ENCODE peak calls at places on chromosomes 1 and 21, in four cellular contexts. U is left lung, Y is AG04449, J is esophagus muscularis mucosa. V is an unnamed sample.

GRCh38 chr21:17622018-17622417 is 9.3 kb upstream of the BTG3 start:
- DNase-seq in U (no peak), Y (no peak), J (peak; percentile 55), V (no peak)

GRCh38 chr1:151946366-151946764 is 37.1 kb upstream of the THEM4 start:
- DNase-seq in U (no peak), Y (no peak), J (peak; percentile 12), V (no peak)

GRCh38 chr1:173832748-173833147 is 8.1 kb upstream of the CENPL start:
- DNase-seq in U (no peak), Y (no peak), J (no peak), V (no peak)

GRCh38 chr1:41497056-41497440 is 12.6 kb upstream of the EDN2 start:
- DNase-seq in U (no peak), Y (no peak), J (no peak), V (no peak)

GRCh38 chr1:11990303-11991032 is 10.2 kb downstream of the MFN2 start:
- DNase-seq in U (peak; percentile 72), Y (no peak), J (no peak), V (no peak)

GRCh38 chr1:43311521-43311920 is 10.7 kb downstream of the TIE1 start:
- DNase-seq in U (peak; percentile 22), Y (no peak), J (no peak), V (no peak)

GRCh38 chr1:119220980-119221379 is 80.5 kb upstream of the WARS2 start:
- DNase-seq in U (no peak), Y (peak; percentile 77), J (no peak), V (no peak)

GRCh38 chr21:44527156-44527982 is 12.6 kb downstream of the KRTAP10-1 start:
- DNase-seq in U (no peak), Y (no peak), J (no peak), V (peak; percentile 39)

GRCh38 chr1:7783178-7783711 is 846 bp upstream of the PER3 start:
- DNase-seq in U (peak; percentile 78), Y (no peak), J (no peak), V (no peak)

GRCh38 chr1:61056674-61057439 is 25.5 kb upstream of the NFIA start:
- DNase-seq in U (peak; percentile 67), Y (no peak), J (no peak), V (peak; percentile 78)

GRCh38 chr1:243791586-243792267 is 58.3 kb downstream of the AKT3 start:
- DNase-seq in U (no peak), Y (no peak), J (no peak), V (no peak)

GRCh38 chr1:72557446-72558049 is 275.2 kb upstream of the NEGR1 start:
- DNase-seq in U (no peak), Y (no peak), J (no peak), V (no peak)

GRCh38 chr1:19385869-19386591 is 73.9 kb downstream of the SLC66A1 start:
- DNase-seq in U (peak; percentile 72), Y (no peak), J (no peak), V (no peak)

GRCh38 chr1:95084317-95085176 is 11.8 kb upstream of the ALG14 start:
- DNase-seq in U (no peak), Y (no peak), J (no peak), V (no peak)

GRCh38 chr1:30748699-30749401 is 8.7 kb downstream of the LAPTM5 start:
- DNase-seq in U (no peak), Y (no peak), J (no peak), V (no peak)

GRCh38 chr1:53266038-53266437 is 27.7 kb upstream of the MAGOH start:
- DNase-seq in U (no peak), Y (no peak), J (no peak), V (no peak)

GRCh38 chr1:180925471-180926051 is 12.9 kb downstream of the KIAA1614 start:
- DNase-seq in U (no peak), Y (no peak), J (no peak), V (no peak)

GRCh38 chr1:63379583-63379982 is 12.2 kb downstream of the ALG6 start:
- DNase-seq in U (no peak), Y (no peak), J (no peak), V (no peak)

GRCh38 chr1:114558548-114558947 is 22.9 kb downstream of the BCAS2 start:
- DNase-seq in U (no peak), Y (no peak), J (no peak), V (no peak)

GRCh38 chr1:245753807-245754206 is 599.0 kb downstream of the KIF26B start:
- DNase-seq in U (no peak), Y (no peak), J (no peak), V (no peak)

GRCh38 chr21:33063907-33064622 is 5.9 kb upstream of the OLIG1 start:
- DNase-seq in U (no peak), Y (no peak), J (no peak), V (no peak)
- TF ChIP-seq CTCF in U (no peak), Y (no peak), J (no peak), V (no peak)

GRCh38 chr1:38088366-38088765 is 41.8 kb upstream of the POU3F1 start:
- DNase-seq in U (no peak), Y (no peak), J (no peak), V (no peak)
- TF ChIP-seq CTCF in U (no peak), Y (no peak), J (no peak), V (no peak)

GRCh38 chr1:3284691-3285090 is 169.8 kb upstream of the ARHGEF16 start:
- DNase-seq in U (no peak), Y (no peak), J (no peak), V (no peak)

GRCh38 chr1:3282656-3283430 is 171.6 kb upstream of the ARHGEF16 start:
- DNase-seq in U (no peak), Y (no peak), J (no peak), V (no peak)

GRCh38 chr1:3285341-3285740 is 169.1 kb upstream of the ARHGEF16 start:
- DNase-seq in U (no peak), Y (no peak), J (no peak), V (no peak)

GRCh38 chr1:3282186-3282585 is 172.3 kb upstream of the ARHGEF16 start:
- DNase-seq in U (no peak), Y (no peak), J (no peak), V (no peak)

GRCh38 chr1:3283849-3284248 is 170.6 kb upstream of the ARHGEF16 start:
- DNase-seq in U (no peak), Y (no peak), J (no peak), V (no peak)
- TF ChIP-seq CTCF in U (peak; percentile 57), Y (peak; percentile 70), J (peak; percentile 76), V (peak; percentile 13)

GRCh38 chr1:85244271-85245053 is 15.0 kb downstream of the C1orf52 start:
- DNase-seq in U (no peak), Y (no peak), J (no peak), V (no peak)
- TF ChIP-seq CTCF in U (no peak), Y (no peak), J (no peak), V (no peak)

V was measured in suprapubic skin.